ENCODE peak calls at places on chromosomes 5 and 9, in six cellular contexts. V is mesenchymal stem cell, L is kidney epithelial cell, G is heart right ventricle, I is left lung, A is PC-9. O is an unnamed sample. For H3K36me3, the result is how much of the 10 kb centered on the place peaks cover.

GRCh38 chr9:93119953-93120845 is 13.9 kb downstream of the NINJ1 start:
- DNase-seq in I (peak), L (no peak), G (peak), A (peak), V (peak), O (peak)

GRCh38 chr5:127976525-127976924 is 107.0 kb upstream of the SLC12A2 start:
- DNase-seq in G (no peak), I (no peak), L (no peak), V (no peak), A (no peak), O (no peak)

GRCh38 chr9:77375956-77376532 is 198.7 kb downstream of the VPS13A start:
- DNase-seq in I (no peak), L (no peak), G (no peak), V (peak), A (no peak), O (no peak)

GRCh38 chr5:139131062-139131856 is 66.9 kb downstream of the SIL1 start:
- DNase-seq in L (no peak), A (no peak), G (peak), V (peak), I (no peak), O (no peak)

GRCh38 chr9:35029852-35030251 is 40.3 kb downstream of the DNAJB5 start:
- DNase-seq in V (no peak), A (no peak), L (no peak), G (no peak), I (no peak), O (no peak)

GRCh38 chr9:124941689-124942561 is 1.0 kb upstream of the GOLGA1 start:
- DNase-seq in V (peak), G (peak), L (peak), I (peak), A (no peak), O (no peak)

GRCh38 chr9:136138566-136138965 is 19.9 kb upstream of the TMEM250 start:
- DNase-seq in L (no peak), I (peak), G (no peak), V (peak), A (peak), O (no peak)

GRCh38 chr9:81833563-81834345 is 94.5 kb upstream of the SPATA31D4 start:
- DNase-seq in L (no peak), V (peak), A (no peak), I (no peak), G (no peak), O (no peak)

DNA sequence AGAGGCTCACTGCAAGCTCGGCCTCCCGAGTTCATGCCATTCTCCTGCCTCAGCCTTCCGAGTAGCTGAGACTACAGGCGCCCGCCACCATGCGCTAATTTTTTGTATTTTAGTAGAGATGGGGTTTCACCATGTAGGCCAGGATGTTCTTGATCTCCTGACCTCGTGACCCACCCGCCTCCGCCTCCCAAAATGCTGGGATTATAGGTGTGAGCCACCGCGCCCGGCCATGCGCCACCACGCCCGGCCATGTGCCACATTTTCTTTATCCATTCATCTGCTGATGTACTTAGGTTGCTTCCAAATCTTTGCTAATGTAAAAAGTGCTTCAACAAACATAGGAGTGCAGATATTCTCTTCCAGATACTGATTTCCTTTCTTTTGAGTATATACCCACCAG is 408.6 kb downstream of the CAAP1 start:
- DNase-seq in I (peak), A (no peak), V (no peak), G (no peak), L (no peak), O (no peak)
- H3K36me3 ChIP-seq in I (under half), A (under half), V (under half), G (under half), L (under half), O (under half)

DNA sequence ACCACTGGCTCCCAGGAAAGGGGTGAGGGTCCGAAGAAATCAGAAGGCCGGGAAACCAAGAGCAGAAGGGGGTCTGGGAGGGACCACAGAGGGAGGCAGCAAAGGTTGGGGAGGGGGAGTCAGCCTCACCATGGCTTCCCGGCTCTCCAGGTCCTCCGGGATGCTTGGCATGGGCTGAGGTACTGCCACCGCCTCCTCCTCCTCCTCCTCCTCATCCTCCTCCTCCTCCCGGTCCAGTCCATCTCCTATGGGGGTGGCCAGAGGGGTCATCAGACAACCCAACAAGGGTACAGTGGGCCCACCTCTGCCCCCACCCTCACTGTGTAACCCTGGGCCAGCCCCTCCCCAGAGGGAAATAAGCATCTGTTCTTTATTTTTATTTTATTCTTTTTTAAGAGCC is 17.5 kb downstream of the GOLGA2 start:
- DNase-seq in I (no peak), A (no peak), L (no peak), G (no peak), V (no peak), O (no peak)
- H3K36me3 ChIP-seq in I (under half), A (under half), L (under half), G (under half), V (half or more), O (half or more)

DNA sequence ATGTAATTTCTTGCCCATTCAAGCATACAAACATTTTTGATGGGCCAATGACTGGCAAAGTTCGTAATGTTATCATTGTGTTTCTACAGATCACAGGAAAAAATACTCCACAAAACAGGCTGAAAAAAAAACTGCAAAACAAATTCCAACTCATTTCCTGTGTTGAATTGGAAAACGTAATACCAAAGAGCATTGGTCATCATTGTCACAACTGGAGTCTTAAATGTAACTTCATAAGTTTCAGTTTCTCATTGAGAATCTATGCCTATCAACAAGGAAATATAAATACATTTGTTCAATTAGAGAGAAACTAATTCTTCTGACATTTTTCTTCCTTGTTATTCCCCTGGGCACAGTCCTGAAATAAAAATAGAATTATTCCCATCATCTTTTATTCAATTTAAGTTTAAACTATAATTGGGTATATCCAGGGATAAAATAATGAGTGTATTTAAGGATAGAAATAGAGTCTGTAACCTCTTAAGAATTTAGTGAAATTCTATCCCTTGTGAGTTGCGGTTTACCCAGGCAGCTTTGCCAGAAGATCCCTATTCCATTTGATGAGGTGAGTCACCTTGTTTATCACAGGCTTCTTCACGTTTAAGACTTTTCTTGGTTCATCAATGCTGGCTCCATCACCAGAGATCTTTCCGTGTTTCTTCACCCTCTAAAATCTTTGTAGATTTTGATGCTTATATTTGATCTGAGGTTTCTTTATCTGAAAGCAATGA is 112.7 kb upstream of the ITGA1 start:
- DNase-seq in A (no peak), I (no peak), V (peak), L (no peak), G (no peak), O (peak)
- H3K36me3 ChIP-seq in A (under half), I (under half), V (under half), L (under half), G (under half), O (under half)

GRCh38 chr5:151066920-151067319 is 13.9 kb downstream of the TNIP1 start:
- DNase-seq in I (no peak), L (no peak), A (no peak), V (no peak), G (no peak), O (no peak)
- H3K36me3 ChIP-seq in I (under half), L (under half), A (under half), V (under half), G (under half), O (under half)

DNA sequence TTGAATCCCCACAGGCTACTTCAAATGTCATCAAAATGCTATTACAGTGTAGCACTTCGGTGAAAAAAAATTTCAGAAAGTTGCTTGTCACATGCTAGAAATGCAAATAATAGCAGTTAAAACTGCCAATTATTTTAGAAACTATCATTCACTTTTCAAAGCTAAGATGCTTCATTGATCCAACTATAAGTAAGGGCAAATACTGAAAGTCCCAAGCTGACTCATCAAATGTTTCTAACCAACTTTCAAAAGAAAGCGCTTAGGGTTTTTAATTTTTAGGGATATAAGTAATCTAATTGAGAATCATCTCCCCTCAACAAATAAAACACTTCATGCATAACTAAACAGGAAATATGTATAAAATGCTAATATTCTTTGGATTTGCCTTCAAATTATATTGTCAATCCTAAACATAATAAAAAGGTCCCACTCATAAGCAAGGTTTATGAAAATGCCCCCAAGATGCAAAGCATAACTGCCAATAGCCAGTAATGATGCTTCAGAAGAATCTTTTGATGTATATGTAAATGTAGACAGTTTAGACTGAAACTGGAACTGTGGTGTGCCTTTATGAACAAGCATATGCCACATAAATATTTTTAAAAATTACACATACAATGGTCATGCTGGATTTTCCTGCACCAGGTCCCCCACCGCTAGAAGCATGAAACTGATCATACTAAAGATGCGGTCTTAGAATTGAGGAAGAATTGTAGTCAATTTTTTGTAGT is 12.2 kb downstream of the ACTL7A start:
- DNase-seq in I (no peak), L (no peak), G (no peak), A (no peak), V (no peak), O (no peak)
- H3K36me3 ChIP-seq in I (under half), L (under half), G (under half), A (under half), V (half or more), O (under half)

DNA sequence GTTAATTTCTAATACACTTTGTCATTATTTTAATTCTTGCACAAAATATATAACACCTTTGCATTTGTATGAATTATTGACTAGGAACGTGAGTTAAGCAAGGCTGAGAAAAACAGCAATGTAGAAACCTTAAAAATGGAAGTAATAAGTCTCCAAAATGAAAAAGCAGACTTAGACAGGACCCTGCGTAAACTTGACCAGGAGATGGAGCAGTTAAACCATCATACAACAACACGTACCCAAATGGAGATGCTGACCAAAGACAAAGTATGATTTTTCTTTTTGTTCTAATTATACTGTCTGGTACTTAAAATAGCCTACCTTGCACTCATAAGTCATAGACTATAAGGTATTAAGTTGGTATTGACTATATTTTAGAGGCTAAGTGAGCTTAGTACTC is 34.4 kb downstream of the RAD50 start:
- DNase-seq in V (peak), L (no peak), G (no peak), I (no peak), A (no peak), O (no peak)
- H3K36me3 ChIP-seq in V (half or more), L (under half), G (under half), I (under half), A (under half), O (under half)

GRCh38 chr5:181241393-181241975 is 2.2 kb downstream of the RACK1 start:
- DNase-seq in A (peak), G (no peak), V (peak), I (no peak), L (peak), O (no peak)
- H3K36me3 ChIP-seq in A (half or more), G (under half), V (half or more), I (under half), L (under half), O (under half)

DNA sequence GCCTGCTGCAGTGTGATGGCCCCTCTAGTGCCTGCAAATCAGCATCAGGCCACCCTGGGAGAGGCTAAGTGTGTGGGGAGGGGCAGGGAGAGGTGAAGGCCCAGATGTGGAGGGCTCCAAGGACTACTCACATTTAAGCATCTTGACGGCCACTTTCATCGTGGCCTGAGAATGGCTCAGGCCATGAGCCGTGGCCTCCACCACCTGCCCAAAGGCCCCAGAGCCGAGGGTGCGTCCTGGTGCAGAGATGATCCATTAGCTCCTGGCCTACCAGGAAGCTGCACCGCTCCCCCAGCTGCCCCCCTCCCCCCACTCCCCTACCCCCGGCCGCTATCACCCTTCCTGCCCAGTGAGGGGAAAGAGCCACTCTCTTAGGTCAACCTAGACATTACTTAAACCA is 31.0 kb downstream of the PDGFRB start:
- DNase-seq in G (no peak), I (no peak), L (no peak), V (no peak), A (no peak), O (no peak)
- H3K36me3 ChIP-seq in G (under half), I (under half), L (under half), V (half or more), A (under half), O (half or more)

O was measured in BJ.